ENCODE peak calls at places on chromosomes 16 and 17, in four cellular contexts. Y is CD4-positive, alpha-beta memory T cell; J is adrenal gland; H is CD8-positive, alpha-beta memory T cell. E is an unnamed sample. For H3K27me3, the result is how much of the 10 kb centered on the place peaks cover.

GRCh38 chr17:10149573-10150399 is 48.6 kb downstream of the GAS7 start:
- DNase-seq in J (no peak), Y (no peak), H (peak), E (no peak)

GRCh38 chr17:49795372-49795771 is 6.9 kb downstream of the KAT7 start:
- DNase-seq in H (no peak), J (no peak), Y (no peak), E (no peak)

GRCh38 chr17:27072885-27073284 is 221.0 kb upstream of the WSB1 start:
- DNase-seq in J (no peak), Y (no peak), H (no peak), E (no peak)

GRCh38 chr16:1169285-1170075 is 16.6 kb downstream of the CACNA1H start:
- DNase-seq in Y (no peak), J (no peak), H (no peak), E (peak)

GRCh38 chr16:69861276-69862030 is 89.7 kb upstream of the CLEC18A start:
- DNase-seq in Y (no peak), H (no peak), J (peak), E (peak)

GRCh38 chr17:27384261-27384701 is 72.0 kb upstream of the KSR1 start:
- DNase-seq in H (no peak), J (peak), Y (no peak), E (peak)

GRCh38 chr16:49651980-49652379 is 203.9 kb downstream of the ZNF423 start:
- DNase-seq in J (no peak), H (no peak), Y (no peak), E (no peak)

GRCh38 chr16:88461291-88462269 is 8.5 kb downstream of the ZFPM1 start:
- DNase-seq in Y (no peak), H (no peak), J (no peak), E (no peak)

GRCh38 chr17:43767053-43767712 is 8.6 kb upstream of the SOST start:
- DNase-seq in Y (no peak), H (no peak), J (peak), E (no peak)

GRCh38 chr16:30049871-30050270 is 15.7 kb upstream of the ALDOA start:
- DNase-seq in Y (no peak), H (no peak), J (no peak), E (no peak)

GRCh38 chr17:78000351-78000750 is 41.8 kb downstream of the TNRC6C start:
- DNase-seq in Y (no peak), J (no peak), H (no peak), E (no peak)

GRCh38 chr17:36593651-36594316 is 2.1 kb downstream of the DHRS11 start:
- DNase-seq in H (no peak), J (peak), Y (no peak), E (peak)

GRCh38 chr16:62909597-62909996 is 873.4 kb upstream of the CDH8 start:
- DNase-seq in H (no peak), Y (no peak), J (no peak), E (no peak)

GRCh38 chr17:51238253-51238887 is 21.5 kb downstream of the MBTD1 start:
- DNase-seq in J (no peak), Y (no peak), H (no peak), E (no peak)

GRCh38 chr17:45750779-45751440 is 33.2 kb upstream of the CRHR1 start:
- DNase-seq in Y (no peak), H (no peak), J (no peak), E (no peak)
- H3K27me3 ChIP-seq in Y (under half), H (under half), J (under half), E (under half)

DNA sequence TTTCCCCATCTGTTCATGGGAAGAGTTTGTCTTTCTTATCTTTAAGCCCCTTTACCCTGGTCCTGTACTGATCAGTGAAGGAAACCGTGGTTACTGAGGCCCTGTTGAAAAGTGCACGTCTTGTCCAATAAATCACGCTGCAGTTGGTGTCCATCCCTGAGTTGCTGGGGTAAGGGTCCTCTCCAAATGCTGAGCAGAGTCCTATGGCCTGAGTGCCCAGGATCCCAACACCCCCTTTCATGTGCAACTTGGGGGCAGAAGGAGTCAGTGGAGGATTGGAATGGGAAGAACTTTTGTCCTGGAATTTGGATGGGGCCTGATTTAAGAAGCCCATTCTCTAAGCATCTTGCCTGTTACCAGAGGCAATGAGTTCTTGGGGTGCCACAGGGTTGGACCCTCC is 7.0 kb upstream of the TBX2 start:
- DNase-seq in J (no peak), H (no peak), Y (no peak), E (no peak)
- H3K27me3 ChIP-seq in J (under half), H (under half), Y (under half), E (under half)

GRCh38 chr16:85114909-85115567 is 2.8 kb upstream of the CIBAR2 start:
- DNase-seq in H (peak), Y (peak), J (peak), E (peak)
- H3K27me3 ChIP-seq in H (under half), Y (under half), J (under half), E (under half)

GRCh38 chr17:61000911-61001310 is 323.3 kb downstream of the BCAS3 start:
- DNase-seq in H (no peak), Y (no peak), J (no peak), E (no peak)
- H3K27me3 ChIP-seq in H (under half), Y (under half), J (under half), E (under half)

E was measured in transverse colon.